ENCODE peak calls at places on chromosomes 7 and 10, in four cellular contexts. One of them, this sample, is unnamed. For H3K36me3, the result is how much of the 10 kb centered on the place peaks cover.

GRCh38 chr7:140723002-140723401 is 26.5 kb downstream of the NDUFB2 start:
- DNase-seq in psoas muscle: no peak
- DNase-seq in sigmoid colon: no peak
- DNase-seq in breast epithelium: no peak
- DNase-seq in this sample: no peak

GRCh38 chr7:115707684-115708341 is 322.8 kb downstream of the TFEC start:
- DNase-seq in psoas muscle: no peak
- DNase-seq in sigmoid colon: no peak
- DNase-seq in breast epithelium: no peak
- DNase-seq in this sample: no peak

GRCh38 chr7:77222819-77223218 is 23.2 kb upstream of the FGL2 start:
- DNase-seq in psoas muscle: no peak
- DNase-seq in sigmoid colon: no peak
- DNase-seq in breast epithelium: no peak
- DNase-seq in this sample: no peak

GRCh38 chr10:70476249-70477035 is 2.1 kb upstream of the PALD1 start:
- DNase-seq in psoas muscle: no peak
- DNase-seq in sigmoid colon: no peak
- DNase-seq in breast epithelium: no peak
- DNase-seq in this sample: no peak

GRCh38 chr10:85548038-85548437 is 818.6 kb downstream of the GRID1 start:
- DNase-seq in psoas muscle: no peak
- DNase-seq in sigmoid colon: no peak
- DNase-seq in breast epithelium: no peak
- DNase-seq in this sample: peak

GRCh38 chr7:65325793-65326432 is 47.7 kb upstream of the ZNF92 start:
- DNase-seq in psoas muscle: no peak
- DNase-seq in sigmoid colon: no peak
- DNase-seq in breast epithelium: no peak
- DNase-seq in this sample: no peak

GRCh38 chr7:151506901-151507382 is 12.8 kb downstream of the RHEB start:
- DNase-seq in psoas muscle: no peak
- DNase-seq in sigmoid colon: peak
- DNase-seq in breast epithelium: no peak
- DNase-seq in this sample: no peak

GRCh38 chr10:110284262-110284661 is 20.5 kb downstream of the SMNDC1 start:
- DNase-seq in psoas muscle: no peak
- DNase-seq in sigmoid colon: no peak
- DNase-seq in breast epithelium: no peak
- DNase-seq in this sample: no peak

GRCh38 chr7:29360633-29361625 is 166.4 kb downstream of the CHN2 start:
- DNase-seq in psoas muscle: no peak
- DNase-seq in sigmoid colon: no peak
- DNase-seq in breast epithelium: no peak
- DNase-seq in this sample: no peak

GRCh38 chr7:16422917-16423316 is 1.6 kb upstream of the CRPPA start:
- DNase-seq in psoas muscle: no peak
- DNase-seq in sigmoid colon: no peak
- DNase-seq in breast epithelium: no peak
- DNase-seq in this sample: no peak

GRCh38 chr10:101301111-101301731 is 52.7 kb upstream of the BTRC start:
- DNase-seq in psoas muscle: peak
- DNase-seq in sigmoid colon: no peak
- DNase-seq in breast epithelium: no peak
- DNase-seq in this sample: peak

GRCh38 chr10:12504176-12504575 is 154.8 kb downstream of the CAMK1D start:
- DNase-seq in psoas muscle: no peak
- DNase-seq in sigmoid colon: no peak
- DNase-seq in breast epithelium: no peak
- DNase-seq in this sample: no peak

GRCh38 chr10:49740346-49741107 is 21.6 kb downstream of the OGDHL start:
- DNase-seq in psoas muscle: no peak
- DNase-seq in sigmoid colon: no peak
- DNase-seq in breast epithelium: no peak
- DNase-seq in this sample: no peak

GRCh38 chr10:88831709-88832108 is 19.9 kb downstream of the ANKRD22 start:
- DNase-seq in psoas muscle: no peak
- DNase-seq in sigmoid colon: no peak
- DNase-seq in breast epithelium: no peak
- DNase-seq in this sample: no peak

DNA sequence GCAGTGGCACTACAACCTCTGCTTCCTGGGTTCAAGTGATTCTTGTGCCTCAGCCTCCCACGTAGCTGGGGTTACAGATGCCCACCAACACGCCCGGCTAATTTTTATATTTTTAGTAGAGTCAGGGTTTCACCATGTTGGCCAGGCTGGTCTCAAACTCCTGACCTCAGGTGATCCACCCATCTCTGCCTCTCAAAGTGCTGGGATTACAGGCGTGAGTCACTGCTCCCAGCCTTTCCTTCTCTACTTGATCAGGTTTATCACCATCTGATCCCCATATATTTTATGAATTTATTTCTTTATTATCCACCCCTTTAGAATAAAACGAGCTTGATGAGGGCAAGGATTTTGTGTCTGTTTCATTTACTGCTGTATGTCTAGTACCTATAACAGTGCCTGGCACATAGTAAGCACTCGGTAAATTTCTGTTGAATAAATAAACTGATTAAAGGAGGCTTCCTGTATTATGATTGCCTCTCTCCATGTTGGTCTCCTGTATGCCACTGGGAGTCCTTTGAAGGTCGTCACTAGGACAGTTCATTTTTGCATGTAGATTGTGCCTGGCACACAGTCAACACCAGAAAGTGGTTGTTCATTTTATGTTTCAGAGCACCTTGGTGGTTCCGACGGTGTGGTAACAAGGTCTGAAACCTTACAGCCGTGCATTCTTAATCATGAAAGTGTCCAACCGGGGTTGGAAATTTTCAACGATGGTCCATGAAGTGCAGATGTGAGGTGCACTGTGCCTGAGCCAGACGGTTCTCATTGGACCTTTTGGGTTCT is 9.6 kb upstream of the EIF3A start:
- DNase-seq in psoas muscle: no peak
- DNase-seq in sigmoid colon: peak
- DNase-seq in breast epithelium: no peak
- DNase-seq in this sample: no peak
- H3K27ac ChIP-seq in psoas muscle: no peak
- H3K27ac ChIP-seq in sigmoid colon: no peak
- H3K27ac ChIP-seq in breast epithelium: no peak
- H3K27ac ChIP-seq in this sample: peak

DNA sequence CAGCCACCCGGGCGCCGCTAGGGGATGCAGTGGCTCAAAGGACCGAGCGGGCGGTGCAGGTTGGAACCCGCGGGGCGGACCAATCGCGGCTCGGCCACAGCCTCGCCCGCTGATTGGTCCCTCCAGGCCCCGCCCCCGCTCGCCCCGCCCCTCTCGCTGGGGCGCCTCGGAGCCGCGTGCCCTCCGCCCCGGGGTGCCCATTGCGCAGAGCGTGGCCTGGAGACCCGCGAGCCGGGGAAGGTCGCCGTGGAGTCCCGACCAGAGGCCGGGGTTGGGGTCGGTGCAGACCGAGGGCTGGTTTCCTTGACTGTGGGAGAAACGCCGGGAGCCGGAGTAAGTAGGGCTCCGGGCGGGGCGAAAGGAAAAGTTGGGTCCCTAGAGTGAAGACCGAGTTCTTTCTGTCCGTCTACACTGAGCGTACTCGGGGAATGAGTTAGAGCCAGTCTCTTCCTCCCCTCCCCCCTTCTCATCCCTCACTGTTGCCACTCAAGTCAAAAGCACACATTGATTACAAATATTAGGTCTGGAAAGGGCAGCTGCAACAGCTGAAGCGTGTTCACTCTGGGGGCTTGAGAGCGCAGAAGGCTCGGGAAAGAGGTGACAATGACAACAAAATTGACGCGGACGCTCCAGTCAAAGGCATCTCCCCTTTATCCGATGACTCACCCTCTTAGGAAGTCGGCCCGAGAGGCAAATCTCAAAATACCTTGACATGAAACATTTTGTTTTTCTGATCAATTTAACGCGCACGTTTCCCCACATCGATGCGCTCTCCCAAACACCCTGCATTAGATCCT is 844 bp upstream of the GATA3 start:
- DNase-seq in psoas muscle: peak
- DNase-seq in sigmoid colon: no peak
- DNase-seq in breast epithelium: peak
- DNase-seq in this sample: peak
- TF ChIP-seq CTCF in psoas muscle: peak
- TF ChIP-seq CTCF in sigmoid colon: no peak
- TF ChIP-seq CTCF in breast epithelium: peak
- TF ChIP-seq CTCF in this sample: no peak

GRCh38 chr7:38678342-38679054 is 47.3 kb upstream of the AMPH start:
- DNase-seq in psoas muscle: no peak
- DNase-seq in sigmoid colon: no peak
- DNase-seq in breast epithelium: no peak
- DNase-seq in this sample: no peak
- H3K36me3 ChIP-seq in psoas muscle: under half
- H3K36me3 ChIP-seq in sigmoid colon: under half
- H3K36me3 ChIP-seq in breast epithelium: under half
- H3K36me3 ChIP-seq in this sample: under half

GRCh38 chr7:159013825-159014289 is 130.8 kb downstream of the VIPR2 start:
- DNase-seq in psoas muscle: no peak
- DNase-seq in sigmoid colon: no peak
- DNase-seq in breast epithelium: no peak
- DNase-seq in this sample: no peak
- H3K27ac ChIP-seq in psoas muscle: no peak
- H3K27ac ChIP-seq in sigmoid colon: peak
- H3K27ac ChIP-seq in breast epithelium: peak
- H3K27ac ChIP-seq in this sample: no peak

This sample was measured in heart right ventricle.